ENCODE peak calls at places on chromosome 12, in five cellular contexts. S is HFF-Myc, O is colonic mucosa, M is T-helper 17 cell, N is H9. B is an unnamed sample.

GRCh38 chr12:78470354-78471195 is 394.0 kb upstream of the SYT1 start:
- DNase-seq in S (peak; percentile 14), O (peak; percentile 34), M (no peak), N (peak; percentile 49), B (no peak)

GRCh38 chr12:124392991-124393790 is 98.3 kb downstream of the RFLNA start:
- DNase-seq in S (no peak), O (peak; percentile 92), M (no peak), N (peak; percentile 67), B (peak; percentile 89)

GRCh38 chr12:104012331-104012730 is 37.7 kb downstream of the GLT8D2 start:
- DNase-seq in S (no peak), O (no peak), M (no peak), N (no peak), B (no peak)

GRCh38 chr12:120972870-120973543 is 5.3 kb upstream of the HNF1A start:
- DNase-seq in S (no peak), O (no peak), M (no peak), N (peak; percentile 93), B (no peak)

GRCh38 chr12:95258803-95259202 is 41.2 kb downstream of the VEZT start:
- DNase-seq in S (no peak), O (no peak), M (no peak), N (no peak), B (no peak)

GRCh38 chr12:111034148-111034910 is 114.0 kb upstream of the MYL2 start:
- DNase-seq in S (no peak), O (no peak), M (no peak), N (peak; percentile 77), B (no peak)

GRCh38 chr12:104790296-104791125 is 167.6 kb downstream of the SLC41A2 start:
- DNase-seq in S (no peak), O (peak; percentile 38), M (peak; percentile 32), N (peak; percentile 79), B (peak; percentile 43)

GRCh38 chr12:68364893-68365725 is 32.9 kb upstream of the MDM1 start:
- DNase-seq in S (peak; percentile 87), O (peak; percentile 92), M (peak; percentile 59), N (peak; percentile 96), B (peak; percentile 96)

GRCh38 chr12:12561305-12562015 is 1.2 kb downstream of the DUSP16 start:
- DNase-seq in S (no peak), O (peak; percentile 54), M (peak; percentile 38), N (peak; percentile 65), B (peak; percentile 75)

GRCh38 chr12:67222302-67222701 is 46.9 kb upstream of the CAND1 start:
- DNase-seq in S (no peak), O (no peak), M (no peak), N (no peak), B (no peak)

GRCh38 chr12:101783150-101783549 is 43.9 kb upstream of the SYCP3 start:
- DNase-seq in S (no peak), O (no peak), M (no peak), N (no peak), B (no peak)

GRCh38 chr12:118103231-118103600 is 595 bp downstream of the VSIG10 start:
- DNase-seq in S (no peak), O (peak; percentile 50), M (no peak), N (peak; percentile 60), B (peak; percentile 50)

GRCh38 chr12:115354007-115354452 is 670.1 kb upstream of the TBX3 start:
- DNase-seq in S (peak; percentile 88), O (peak; percentile 56), M (no peak), N (no peak), B (peak; percentile 27)

GRCh38 chr12:49702676-49703228 is 4.5 kb downstream of the FMNL3 start:
- DNase-seq in S (no peak), O (no peak), M (no peak), N (no peak), B (no peak)

GRCh38 chr12:27521066-27521465 is 2.9 kb upstream of the PPFIBP1 start:
- DNase-seq in S (no peak), O (no peak), M (no peak), N (peak; percentile 47), B (no peak)

GRCh38 chr12:109804820-109805761 is 28.1 kb downstream of the TRPV4 start:
- DNase-seq in S (peak; percentile 14), O (peak; percentile 69), M (peak; percentile 59), N (peak; percentile 77), B (peak; percentile 75)

GRCh38 chr12:64568313-64568712 is 42.0 kb upstream of the RASSF3 start:
- DNase-seq in S (no peak), O (peak; percentile 52), M (no peak), N (no peak), B (peak; percentile 55)

GRCh38 chr12:109752117-109753053 is 38.8 kb downstream of the FAM222A start:
- DNase-seq in S (no peak), O (no peak), M (no peak), N (peak; percentile 25), B (no peak)

GRCh38 chr12:22543246-22544037 is 900 bp downstream of the C2CD5 start:
- DNase-seq in S (no peak), O (peak; percentile 88), M (peak; percentile 15), N (peak; percentile 46), B (peak; percentile 91)

GRCh38 chr12:95548056-95548538 is 3.2 kb downstream of the USP44 start:
- DNase-seq in S (no peak), O (no peak), M (peak; percentile 4), N (peak; percentile 61), B (peak; percentile 42)